ENCODE peak calls at places on chromosomes 2 and 18, in six cellular contexts. B, I, W, R, Y and H are unnamed samples.

GRCh38 chr2:135843671-135844070 is 6.7 kb upstream of the LCT start:
- DNase-seq in W (no peak), B (peak; percentile 2), I (no peak), Y (no peak), R (no peak), H (no peak)

GRCh38 chr18:32271649-32272324 is 81.9 kb downstream of the MEP1B start:
- DNase-seq in I (peak; percentile 36), W (peak; percentile 62), R (peak; percentile 76), Y (peak; percentile 61), B (no peak), H (peak; percentile 2)

GRCh38 chr18:2589345-2590060 is 18.1 kb downstream of the NDC80 start:
- DNase-seq in I (peak; percentile 78), W (no peak), Y (no peak), R (peak; percentile 6), B (no peak), H (no peak)

GRCh38 chr18:13246591-13246990 is 28.0 kb downstream of the LDLRAD4 start:
- DNase-seq in W (no peak), I (no peak), R (no peak), Y (no peak), B (no peak), H (no peak)

GRCh38 chr2:54419855-54420550 is 36.1 kb upstream of the SPTBN1 start:
- DNase-seq in I (no peak), R (peak; percentile 11), Y (no peak), B (no peak), W (no peak), H (no peak)

GRCh38 chr2:152594792-152595191 is 122.5 kb downstream of the PRPF40A start:
- DNase-seq in W (no peak), B (no peak), R (no peak), I (no peak), Y (no peak), H (no peak)

GRCh38 chr2:136010126-136010525 is 24.7 kb upstream of the DARS1 start:
- DNase-seq in B (no peak), I (no peak), W (no peak), R (peak; percentile 50), Y (no peak), H (no peak)

GRCh38 chr18:80157708-80158343 is 48.8 kb downstream of the ADNP2 start:
- DNase-seq in W (peak; percentile 76), R (peak; percentile 89), B (peak; percentile 85), I (peak; percentile 57), Y (peak; percentile 78), H (peak; percentile 28)

GRCh38 chr2:105287692-105288091 is 41.8 kb downstream of the TGFBRAP1 start:
- DNase-seq in Y (peak; percentile 56), B (peak; percentile 61), I (peak; percentile 21), R (peak; percentile 49), W (peak; percentile 33), H (no peak)

GRCh38 chr18:52426462-52426861 is 86.5 kb downstream of the DCC start:
- DNase-seq in I (no peak), W (no peak), R (no peak), B (no peak), Y (no peak), H (no peak)

GRCh38 chr2:18272148-18272494 is 288.3 kb downstream of the RDH14 start:
- DNase-seq in Y (no peak), W (no peak), R (no peak), I (no peak), B (no peak), H (no peak)

GRCh38 chr18:80009661-80010550 is 21.5 kb upstream of the TXNL4A start:
- DNase-seq in Y (no peak), I (no peak), W (no peak), R (peak; percentile 90), B (no peak), H (no peak)

GRCh38 chr18:32918692-32919250 is 145.9 kb upstream of the KLHL14 start:
- DNase-seq in W (no peak), B (no peak), Y (no peak), I (no peak), R (no peak), H (no peak)

GRCh38 chr2:194116861-194117260 is 1540.2 kb upstream of the SLC39A10 start:
- DNase-seq in I (no peak), Y (no peak), B (no peak), R (no peak), W (no peak), H (no peak)

GRCh38 chr2:181456660-181457120 is 496 bp upstream of the ITGA4 start:
- DNase-seq in Y (peak; percentile 62), B (peak; percentile 59), I (no peak), W (peak; percentile 42), R (peak; percentile 22), H (no peak)

GRCh38 chr2:121608967-121609366 is 40.3 kb downstream of the CLASP1 start:
- DNase-seq in B (no peak), I (no peak), W (no peak), Y (no peak), R (no peak), H (no peak)

GRCh38 chr2:86510436-86510933 is 52.8 kb downstream of the CHMP3 start:
- DNase-seq in I (no peak), R (no peak), B (no peak), W (no peak), Y (no peak), H (no peak)

GRCh38 chr2:36477315-36477714 is 120.7 kb downstream of the FEZ2 start:
- DNase-seq in B (no peak), W (no peak), R (no peak), I (no peak), Y (no peak), H (no peak)
- H3K9me3 ChIP-seq in B (peaks cover 14% of the 10 kb centered on the region), W (peaks cover 18% of the 10 kb centered on the region), R (peaks cover 45% of the 10 kb centered on the region), I (peaks cover 18% of the 10 kb centered on the region), Y (no peaks in the 10 kb centered on the region), H (peaks cover 10% of the 10 kb centered on the region)

DNA sequence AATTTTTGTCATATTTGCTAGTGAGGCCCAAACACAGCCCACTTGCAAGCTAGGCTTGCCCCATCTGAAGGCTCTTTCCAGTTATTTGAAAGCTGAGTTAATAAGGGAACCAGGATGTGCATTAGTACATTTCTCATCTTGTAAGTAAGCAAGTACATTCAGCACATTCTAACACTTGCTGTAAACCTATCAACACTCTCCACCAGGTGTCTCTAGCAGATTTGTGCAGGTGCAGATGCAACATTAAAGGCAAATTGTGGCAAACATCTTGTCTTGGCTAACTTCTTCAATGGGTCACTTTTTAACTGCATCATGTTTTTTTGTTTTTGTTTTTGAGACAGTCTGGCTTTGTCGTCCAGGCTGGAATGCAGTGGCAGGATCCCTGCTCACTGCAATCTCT is 25.3 kb upstream of the MFSD6 start:
- DNase-seq in R (peak; percentile 31), B (no peak), Y (peak; percentile 39), W (peak; percentile 30), I (peak; percentile 62), H (peak; percentile 22)
- H3K9ac ChIP-seq in R (no peak overlapping the region), B (no peak overlapping the region), Y (no peak overlapping the region), W (no peak overlapping the region), I (no peak overlapping the region), H (no peak overlapping the region)

GRCh38 chr2:8600456-8600855 is 81.4 kb upstream of the ID2 start:
- DNase-seq in W (no peak), B (no peak), R (no peak), Y (no peak), I (no peak), H (no peak)
- H3K9me3 ChIP-seq in W (no peaks in the 10 kb centered on the region), B (no peaks in the 10 kb centered on the region), R (no peaks in the 10 kb centered on the region), Y (no peaks in the 10 kb centered on the region), I (no peaks in the 10 kb centered on the region), H (no peaks in the 10 kb centered on the region)

DNA sequence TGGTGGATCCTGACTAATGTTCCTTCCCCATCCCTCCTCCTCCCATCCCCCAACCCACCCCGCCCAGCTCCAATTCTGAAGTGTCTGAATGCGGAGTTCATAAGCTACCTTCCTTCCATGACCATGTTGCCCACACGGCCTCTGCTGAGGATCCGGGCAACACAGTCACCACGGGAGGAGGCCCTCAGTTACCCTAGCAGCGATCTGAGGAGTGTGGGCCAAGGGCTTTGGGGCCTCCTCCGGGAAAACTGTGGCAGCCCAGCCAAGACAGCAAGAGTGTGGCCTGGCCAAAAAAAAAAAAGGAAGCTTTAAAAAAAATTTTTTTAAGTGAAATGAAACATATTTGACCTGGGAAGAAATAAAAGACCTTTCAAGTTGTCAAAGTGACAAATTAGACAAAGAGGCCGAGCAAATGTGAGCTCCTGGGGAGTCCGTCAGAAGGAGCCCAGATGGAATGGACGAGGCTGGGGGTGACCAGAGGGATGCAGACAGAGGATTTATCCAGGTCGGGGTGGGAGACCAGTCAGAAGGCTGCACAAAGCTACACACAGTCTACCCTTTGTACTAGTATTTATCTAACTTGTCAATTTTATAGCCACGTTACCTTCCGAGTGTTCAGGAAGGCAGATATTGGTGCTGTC is 169.0 kb upstream of the PKDCC start:
- DNase-seq in B (no peak), Y (no peak), R (no peak), I (no peak), W (no peak), H (no peak)
- H3K9ac ChIP-seq in B (no peak overlapping the region), Y (no peak overlapping the region), R (peak overlapping the region; percentile 81), I (no peak overlapping the region), W (no peak overlapping the region), H (no peak overlapping the region)

GRCh38 chr2:150188177-150188576 is 299.3 kb downstream of the RND3 start:
- DNase-seq in B (no peak), I (no peak), Y (no peak), W (no peak), R (peak; percentile 44), H (no peak)
- H3K9me3 ChIP-seq in B (no peaks in the 10 kb centered on the region), I (peaks cover 70% of the 10 kb centered on the region), Y (peaks cover 3% of the 10 kb centered on the region), W (no peaks in the 10 kb centered on the region), R (no peaks in the 10 kb centered on the region), H (no peaks in the 10 kb centered on the region)

DNA sequence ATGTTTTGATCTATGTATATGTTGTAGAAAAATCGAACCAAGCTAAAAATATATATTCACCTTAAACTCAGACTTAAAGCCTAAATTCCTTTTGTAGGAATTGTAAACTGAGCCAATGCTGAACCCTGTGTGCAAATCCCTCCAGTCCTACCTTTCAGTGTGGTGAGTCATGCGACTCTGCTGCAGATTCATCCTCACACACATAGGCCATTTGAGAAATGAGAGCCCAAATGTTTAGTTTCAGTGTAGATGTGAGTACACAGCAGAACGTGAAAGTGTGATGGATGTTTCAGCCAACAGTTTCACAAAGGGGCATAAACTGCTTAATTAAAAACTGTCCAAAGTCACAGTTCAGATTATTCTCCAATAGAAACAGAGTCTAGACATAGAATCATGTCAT is 193.2 kb downstream of the CDH19 start:
- DNase-seq in W (no peak), B (no peak), Y (no peak), R (no peak), I (no peak), H (no peak)
- H3K9ac ChIP-seq in W (no peak overlapping the region), B (no peak overlapping the region), Y (no peak overlapping the region), R (no peak overlapping the region), I (no peak overlapping the region), H (no peak overlapping the region)

GRCh38 chr2:126943612-126944011 is 44.9 kb downstream of the TEX51 start:
- DNase-seq in Y (no peak), R (no peak), W (no peak), I (no peak), B (no peak), H (no peak)

GRCh38 chr2:126945118-126945517 is 46.4 kb downstream of the TEX51 start:
- DNase-seq in B (no peak), R (no peak), Y (no peak), I (no peak), W (peak; percentile 60), H (no peak)

GRCh38 chr2:126947090-126947404 is 48.4 kb downstream of the TEX51 start:
- DNase-seq in R (no peak), B (no peak), I (no peak), W (no peak), Y (no peak), H (no peak)

GRCh38 chr2:126949775-126950174 is 51.1 kb downstream of the TEX51 start:
- DNase-seq in R (no peak), W (no peak), B (no peak), I (no peak), Y (no peak), H (no peak)

GRCh38 chr2:126946323-126947089 is 47.8 kb downstream of the TEX51 start:
- DNase-seq in Y (no peak), W (peak; percentile 84), I (no peak), B (no peak), R (no peak), H (no peak)
- H3K9me3 ChIP-seq in Y (no peaks in the 10 kb centered on the region), W (no peaks in the 10 kb centered on the region), I (peaks cover 24% of the 10 kb centered on the region), B (peaks cover 33% of the 10 kb centered on the region), R (peaks cover 13% of the 10 kb centered on the region), H (peaks cover 7% of the 10 kb centered on the region)

GRCh38 chr2:71583876-71584275 is 130.5 kb downstream of the DYSF start:
- DNase-seq in W (no peak), B (no peak), R (no peak), I (no peak), Y (no peak), H (no peak)
- H3K9ac ChIP-seq in W (no peak overlapping the region), B (no peak overlapping the region), R (no peak overlapping the region), I (no peak overlapping the region), Y (no peak overlapping the region), H (no peak overlapping the region)